ENCODE peak calls at places on chromosomes 13 and 19, in six cellular contexts. One of them, this sample, is unnamed.

GRCh38 chr13:96792736-96793444 is 201.4 kb downstream of the OXGR1 start:
- DNase-seq in HEK293T: no peak
- DNase-seq in neural crest cell: no peak
- DNase-seq in effector CD4-positive, alpha-beta T cell: no peak
- DNase-seq in GM18507: no peak
- DNase-seq in transverse colon: no peak
- DNase-seq in this sample: no peak

GRCh38 chr19:8525401-8525684 is 11.4 kb upstream of the ZNF414 start:
- DNase-seq in HEK293T: no peak
- DNase-seq in effector CD4-positive, alpha-beta T cell: no peak
- DNase-seq in transverse colon: no peak
- DNase-seq in GM18507: no peak
- DNase-seq in neural crest cell: no peak
- DNase-seq in this sample: no peak

GRCh38 chr19:45154064-45154827 is 6.5 kb downstream of the NKPD1 start:
- DNase-seq in transverse colon: no peak
- DNase-seq in effector CD4-positive, alpha-beta T cell: no peak
- DNase-seq in HEK293T: peak; percentile 38
- DNase-seq in neural crest cell: no peak
- DNase-seq in GM18507: no peak
- DNase-seq in this sample: peak; percentile 96

GRCh38 chr19:46828484-46828883 is 22.2 kb downstream of the AP2S1 start:
- DNase-seq in neural crest cell: no peak
- DNase-seq in HEK293T: no peak
- DNase-seq in GM18507: no peak
- DNase-seq in transverse colon: no peak
- DNase-seq in effector CD4-positive, alpha-beta T cell: no peak
- DNase-seq in this sample: no peak

GRCh38 chr19:51712461-51713081 is 11.2 kb downstream of the HAS1 start:
- DNase-seq in neural crest cell: no peak
- DNase-seq in GM18507: peak; percentile 12
- DNase-seq in HEK293T: peak; percentile 50
- DNase-seq in effector CD4-positive, alpha-beta T cell: no peak
- DNase-seq in transverse colon: no peak
- DNase-seq in this sample: peak; percentile 81

GRCh38 chr19:4506449-4507149 is 11.7 kb downstream of the PLIN4 start:
- DNase-seq in GM18507: no peak
- DNase-seq in neural crest cell: no peak
- DNase-seq in effector CD4-positive, alpha-beta T cell: no peak
- DNase-seq in HEK293T: no peak
- DNase-seq in transverse colon: no peak
- DNase-seq in this sample: peak; percentile 69

GRCh38 chr13:43551897-43552456 is 234.8 kb downstream of the ENOX1 start:
- DNase-seq in GM18507: no peak
- DNase-seq in HEK293T: no peak
- DNase-seq in transverse colon: no peak
- DNase-seq in neural crest cell: no peak
- DNase-seq in effector CD4-positive, alpha-beta T cell: no peak
- DNase-seq in this sample: no peak

GRCh38 chr13:66312312-66313087 is 917.6 kb downstream of the PCDH9 start:
- DNase-seq in effector CD4-positive, alpha-beta T cell: no peak
- DNase-seq in transverse colon: peak; percentile 44
- DNase-seq in HEK293T: no peak
- DNase-seq in neural crest cell: no peak
- DNase-seq in GM18507: no peak
- DNase-seq in this sample: peak; percentile 95

GRCh38 chr13:72141845-72142470 is 275.0 kb upstream of the DACH1 start:
- DNase-seq in transverse colon: no peak
- DNase-seq in neural crest cell: no peak
- DNase-seq in effector CD4-positive, alpha-beta T cell: no peak
- DNase-seq in HEK293T: no peak
- DNase-seq in GM18507: no peak
- DNase-seq in this sample: peak; percentile 88

GRCh38 chr13:100941377-100941776 is 266.8 kb upstream of the TMTC4 start:
- DNase-seq in neural crest cell: no peak
- DNase-seq in HEK293T: no peak
- DNase-seq in effector CD4-positive, alpha-beta T cell: no peak
- DNase-seq in GM18507: no peak
- DNase-seq in transverse colon: no peak
- DNase-seq in this sample: no peak

GRCh38 chr19:2290441-2291184 is 8.6 kb upstream of the PEAK3 start:
- DNase-seq in effector CD4-positive, alpha-beta T cell: no peak
- DNase-seq in GM18507: no peak
- DNase-seq in transverse colon: peak; percentile 37
- DNase-seq in neural crest cell: no peak
- DNase-seq in HEK293T: no peak
- DNase-seq in this sample: no peak

GRCh38 chr13:39485314-39485700 is 117.7 kb downstream of the LHFPL6 start:
- DNase-seq in neural crest cell: no peak
- DNase-seq in transverse colon: no peak
- DNase-seq in effector CD4-positive, alpha-beta T cell: no peak
- DNase-seq in HEK293T: no peak
- DNase-seq in GM18507: no peak
- DNase-seq in this sample: peak; percentile 41

GRCh38 chr13:73262862-73263627 is 204.2 kb downstream of the KLF5 start:
- DNase-seq in transverse colon: no peak
- DNase-seq in neural crest cell: no peak
- DNase-seq in HEK293T: no peak
- DNase-seq in GM18507: no peak
- DNase-seq in effector CD4-positive, alpha-beta T cell: no peak
- DNase-seq in this sample: no peak

GRCh38 chr19:56969726-56970125 is 129.2 kb upstream of the PEG3 start:
- DNase-seq in GM18507: no peak
- DNase-seq in neural crest cell: no peak
- DNase-seq in HEK293T: no peak
- DNase-seq in effector CD4-positive, alpha-beta T cell: no peak
- DNase-seq in transverse colon: no peak
- DNase-seq in this sample: no peak

GRCh38 chr19:51786651-51787494 is 8.1 kb upstream of the FPR3 start:
- DNase-seq in transverse colon: no peak
- DNase-seq in HEK293T: no peak
- DNase-seq in GM18507: no peak
- DNase-seq in effector CD4-positive, alpha-beta T cell: no peak
- DNase-seq in neural crest cell: no peak
- DNase-seq in this sample: no peak

GRCh38 chr13:35531551-35531950 is 55.1 kb upstream of the MAB21L1 start:
- DNase-seq in neural crest cell: no peak
- DNase-seq in effector CD4-positive, alpha-beta T cell: no peak
- DNase-seq in transverse colon: no peak
- DNase-seq in GM18507: no peak
- DNase-seq in HEK293T: no peak
- DNase-seq in this sample: no peak

GRCh38 chr13:63088226-63088625 is 1672.6 kb upstream of the PCDH20 start:
- DNase-seq in GM18507: no peak
- DNase-seq in neural crest cell: no peak
- DNase-seq in effector CD4-positive, alpha-beta T cell: no peak
- DNase-seq in HEK293T: no peak
- DNase-seq in transverse colon: no peak
- DNase-seq in this sample: peak; percentile 39

This sample was measured in choroid plexus epithelial cell.